ENCODE peak calls at places on chromosomes 16 and 17, in ten cellular contexts. One of them, this sample, is unnamed.

GRCh38 chr16:28261916-28262315 is 30.4 kb upstream of the SBK1 start:
- DNase-seq in upper lobe of right lung: no peak
- DNase-seq in hypothalamus: no peak
- DNase-seq in T47D: peak; percentile 25
- DNase-seq in Calu3: no peak
- DNase-seq in epithelial cell of proximal tubule: no peak
- DNase-seq in pancreas: no peak
- DNase-seq in heart right ventricle: peak; percentile 44
- DNase-seq in ACHN: no peak
- DNase-seq in ELR: no peak
- DNase-seq in this sample: no peak

GRCh38 chr17:79622201-79622601 is 11.3 kb upstream of the RBFOX3 start:
- DNase-seq in ACHN: no peak
- DNase-seq in ELR: no peak
- DNase-seq in hypothalamus: no peak
- DNase-seq in upper lobe of right lung: peak; percentile 53
- DNase-seq in heart right ventricle: no peak
- DNase-seq in T47D: no peak
- DNase-seq in pancreas: peak; percentile 3
- DNase-seq in epithelial cell of proximal tubule: no peak
- DNase-seq in Calu3: no peak
- DNase-seq in this sample: no peak

GRCh38 chr17:19005789-19006430 is 1.3 kb upstream of the FAM83G start:
- DNase-seq in Calu3: no peak
- DNase-seq in pancreas: no peak
- DNase-seq in epithelial cell of proximal tubule: no peak
- DNase-seq in ELR: no peak
- DNase-seq in upper lobe of right lung: no peak
- DNase-seq in T47D: no peak
- DNase-seq in ACHN: no peak
- DNase-seq in heart right ventricle: peak; percentile 1
- DNase-seq in hypothalamus: no peak
- DNase-seq in this sample: no peak

GRCh38 chr16:35391328-35391727 is 1931.9 kb downstream of the TP53TG3F start:
- DNase-seq in heart right ventricle: peak; percentile 17
- DNase-seq in ELR: peak; percentile 30
- DNase-seq in upper lobe of right lung: no peak
- DNase-seq in T47D: peak; percentile 79
- DNase-seq in hypothalamus: peak; percentile 3
- DNase-seq in Calu3: peak; percentile 11
- DNase-seq in ACHN: peak; percentile 69
- DNase-seq in epithelial cell of proximal tubule: peak; percentile 3
- DNase-seq in pancreas: no peak
- DNase-seq in this sample: no peak

GRCh38 chr17:45319239-45319703 is 2.5 kb upstream of the MAP3K14 start:
- DNase-seq in T47D: peak; percentile 42
- DNase-seq in ACHN: peak; percentile 57
- DNase-seq in ELR: peak; percentile 96
- DNase-seq in epithelial cell of proximal tubule: peak; percentile 40
- DNase-seq in pancreas: no peak
- DNase-seq in upper lobe of right lung: no peak
- DNase-seq in Calu3: peak; percentile 42
- DNase-seq in heart right ventricle: no peak
- DNase-seq in hypothalamus: no peak
- DNase-seq in this sample: peak; percentile 85

GRCh38 chr16:28027055-28027454 is 36.5 kb downstream of the GSG1L start:
- DNase-seq in epithelial cell of proximal tubule: no peak
- DNase-seq in hypothalamus: no peak
- DNase-seq in upper lobe of right lung: no peak
- DNase-seq in ELR: no peak
- DNase-seq in ACHN: no peak
- DNase-seq in heart right ventricle: no peak
- DNase-seq in pancreas: no peak
- DNase-seq in T47D: no peak
- DNase-seq in Calu3: no peak
- DNase-seq in this sample: peak; percentile 14

GRCh38 chr17:19631905-19632304 is 16.6 kb upstream of the ALDH3A2 start:
- DNase-seq in epithelial cell of proximal tubule: no peak
- DNase-seq in hypothalamus: no peak
- DNase-seq in ACHN: no peak
- DNase-seq in pancreas: no peak
- DNase-seq in ELR: no peak
- DNase-seq in heart right ventricle: no peak
- DNase-seq in T47D: no peak
- DNase-seq in Calu3: no peak
- DNase-seq in upper lobe of right lung: no peak
- DNase-seq in this sample: no peak

GRCh38 chr17:42097691-42098661 is at the start of gene ZNF385C:
- DNase-seq in epithelial cell of proximal tubule: no peak
- DNase-seq in T47D: no peak
- DNase-seq in heart right ventricle: no peak
- DNase-seq in pancreas: no peak
- DNase-seq in Calu3: peak; percentile 54
- DNase-seq in hypothalamus: no peak
- DNase-seq in ACHN: no peak
- DNase-seq in ELR: no peak
- DNase-seq in upper lobe of right lung: no peak
- DNase-seq in this sample: no peak

GRCh38 chr17:48052956-48053757 is 5.0 kb downstream of the NFE2L1 start:
- DNase-seq in hypothalamus: no peak
- DNase-seq in epithelial cell of proximal tubule: no peak
- DNase-seq in ELR: peak; percentile 30
- DNase-seq in pancreas: peak; percentile 53
- DNase-seq in heart right ventricle: peak; percentile 82
- DNase-seq in ACHN: no peak
- DNase-seq in upper lobe of right lung: peak; percentile 35
- DNase-seq in T47D: no peak
- DNase-seq in Calu3: peak; percentile 53
- DNase-seq in this sample: no peak

GRCh38 chr16:87324411-87325275 is 7.5 kb upstream of the C16orf95 start:
- DNase-seq in heart right ventricle: no peak
- DNase-seq in hypothalamus: no peak
- DNase-seq in pancreas: no peak
- DNase-seq in ACHN: peak; percentile 46
- DNase-seq in upper lobe of right lung: no peak
- DNase-seq in T47D: peak; percentile 37
- DNase-seq in epithelial cell of proximal tubule: no peak
- DNase-seq in Calu3: peak; percentile 49
- DNase-seq in ELR: peak; percentile 50
- DNase-seq in this sample: peak; percentile 19

GRCh38 chr17:3968886-3969524 is 4.8 kb upstream of the ATP2A3 start:
- DNase-seq in hypothalamus: no peak
- DNase-seq in ELR: no peak
- DNase-seq in Calu3: no peak
- DNase-seq in ACHN: no peak
- DNase-seq in heart right ventricle: no peak
- DNase-seq in T47D: no peak
- DNase-seq in upper lobe of right lung: no peak
- DNase-seq in epithelial cell of proximal tubule: no peak
- DNase-seq in pancreas: no peak
- DNase-seq in this sample: no peak

GRCh38 chr17:80071116-80071980 is 30.0 kb upstream of the GAA start:
- DNase-seq in upper lobe of right lung: no peak
- DNase-seq in ACHN: no peak
- DNase-seq in ELR: peak; percentile 15
- DNase-seq in pancreas: peak; percentile 64
- DNase-seq in epithelial cell of proximal tubule: no peak
- DNase-seq in hypothalamus: no peak
- DNase-seq in Calu3: no peak
- DNase-seq in heart right ventricle: peak; percentile 65
- DNase-seq in T47D: peak; percentile 36
- DNase-seq in this sample: no peak

GRCh38 chr17:78890111-78890897 is 12.7 kb downstream of the CEP295NL start:
- DNase-seq in epithelial cell of proximal tubule: no peak
- DNase-seq in pancreas: peak; percentile 69
- DNase-seq in heart right ventricle: peak; percentile 56
- DNase-seq in ELR: no peak
- DNase-seq in T47D: no peak
- DNase-seq in Calu3: no peak
- DNase-seq in hypothalamus: no peak
- DNase-seq in upper lobe of right lung: peak; percentile 87
- DNase-seq in ACHN: no peak
- DNase-seq in this sample: no peak

GRCh38 chr17:65228287-65228686 is 91.1 kb downstream of the RGS9 start:
- DNase-seq in pancreas: no peak
- DNase-seq in ACHN: no peak
- DNase-seq in upper lobe of right lung: no peak
- DNase-seq in ELR: no peak
- DNase-seq in epithelial cell of proximal tubule: no peak
- DNase-seq in hypothalamus: no peak
- DNase-seq in heart right ventricle: no peak
- DNase-seq in Calu3: no peak
- DNase-seq in T47D: no peak
- DNase-seq in this sample: no peak

GRCh38 chr17:76638263-76638662 is 5.3 kb downstream of the ST6GALNAC1 start:
- DNase-seq in T47D: no peak
- DNase-seq in pancreas: no peak
- DNase-seq in heart right ventricle: no peak
- DNase-seq in epithelial cell of proximal tubule: no peak
- DNase-seq in ELR: no peak
- DNase-seq in hypothalamus: no peak
- DNase-seq in upper lobe of right lung: no peak
- DNase-seq in Calu3: no peak
- DNase-seq in ACHN: no peak
- DNase-seq in this sample: no peak

GRCh38 chr17:81097134-81097942 is 62.4 kb downstream of the BAIAP2 start:
- DNase-seq in ACHN: peak; percentile 87
- DNase-seq in hypothalamus: peak; percentile 29
- DNase-seq in T47D: no peak
- DNase-seq in ELR: peak; percentile 93
- DNase-seq in epithelial cell of proximal tubule: no peak
- DNase-seq in Calu3: peak; percentile 83
- DNase-seq in pancreas: peak; percentile 58
- DNase-seq in heart right ventricle: peak; percentile 76
- DNase-seq in upper lobe of right lung: peak; percentile 91
- DNase-seq in this sample: peak; percentile 82

GRCh38 chr17:41527076-41528023 is 758 bp downstream of the KRT19 start:
- DNase-seq in upper lobe of right lung: peak; percentile 85
- DNase-seq in pancreas: peak; percentile 46
- DNase-seq in epithelial cell of proximal tubule: no peak
- DNase-seq in Calu3: peak; percentile 80
- DNase-seq in hypothalamus: no peak
- DNase-seq in ELR: no peak
- DNase-seq in T47D: peak; percentile 70
- DNase-seq in ACHN: peak; percentile 58
- DNase-seq in heart right ventricle: no peak
- DNase-seq in this sample: no peak

GRCh38 chr17:11925271-11926021 is 71.8 kb downstream of the ZNF18 start:
- DNase-seq in hypothalamus: no peak
- DNase-seq in Calu3: no peak
- DNase-seq in ELR: no peak
- DNase-seq in heart right ventricle: peak; percentile 18
- DNase-seq in T47D: no peak
- DNase-seq in ACHN: no peak
- DNase-seq in pancreas: no peak
- DNase-seq in upper lobe of right lung: no peak
- DNase-seq in epithelial cell of proximal tubule: no peak
- DNase-seq in this sample: no peak

GRCh38 chr16:15701975-15702970 is 52.2 kb downstream of the NDE1 start:
- DNase-seq in T47D: no peak
- DNase-seq in pancreas: no peak
- DNase-seq in epithelial cell of proximal tubule: no peak
- DNase-seq in hypothalamus: no peak
- DNase-seq in ACHN: no peak
- DNase-seq in heart right ventricle: no peak
- DNase-seq in Calu3: no peak
- DNase-seq in upper lobe of right lung: no peak
- DNase-seq in ELR: peak; percentile 34
- DNase-seq in this sample: no peak

GRCh38 chr17:56966277-56966676 is 5.4 kb upstream of the COIL start:
- DNase-seq in pancreas: no peak
- DNase-seq in T47D: no peak
- DNase-seq in upper lobe of right lung: no peak
- DNase-seq in heart right ventricle: no peak
- DNase-seq in hypothalamus: no peak
- DNase-seq in ELR: no peak
- DNase-seq in epithelial cell of proximal tubule: no peak
- DNase-seq in Calu3: no peak
- DNase-seq in ACHN: no peak
- DNase-seq in this sample: no peak

GRCh38 chr17:4934173-4934979 is 2.3 kb downstream of the GP1BA start:
- DNase-seq in pancreas: no peak
- DNase-seq in Calu3: peak; percentile 67
- DNase-seq in ACHN: peak; percentile 79
- DNase-seq in T47D: peak; percentile 50
- DNase-seq in heart right ventricle: peak; percentile 37
- DNase-seq in epithelial cell of proximal tubule: no peak
- DNase-seq in upper lobe of right lung: peak; percentile 71
- DNase-seq in hypothalamus: no peak
- DNase-seq in ELR: peak; percentile 74
- DNase-seq in this sample: no peak

GRCh38 chr16:1472974-1473373 is 1.9 kb downstream of the CLCN7 start:
- DNase-seq in heart right ventricle: no peak
- DNase-seq in Calu3: no peak
- DNase-seq in epithelial cell of proximal tubule: no peak
- DNase-seq in upper lobe of right lung: no peak
- DNase-seq in pancreas: no peak
- DNase-seq in ELR: no peak
- DNase-seq in hypothalamus: no peak
- DNase-seq in T47D: no peak
- DNase-seq in ACHN: no peak
- DNase-seq in this sample: no peak

GRCh38 chr17:81419886-81420768 is 24.9 kb downstream of the BAHCC1 start:
- DNase-seq in hypothalamus: no peak
- DNase-seq in upper lobe of right lung: no peak
- DNase-seq in Calu3: no peak
- DNase-seq in epithelial cell of proximal tubule: no peak
- DNase-seq in ELR: no peak
- DNase-seq in pancreas: no peak
- DNase-seq in ACHN: no peak
- DNase-seq in T47D: no peak
- DNase-seq in heart right ventricle: no peak
- DNase-seq in this sample: peak; percentile 56

GRCh38 chr17:73166731-73167581 is 2.1 kb downstream of the SSTR2 start:
- DNase-seq in ACHN: no peak
- DNase-seq in upper lobe of right lung: no peak
- DNase-seq in hypothalamus: no peak
- DNase-seq in pancreas: no peak
- DNase-seq in Calu3: no peak
- DNase-seq in T47D: peak; percentile 52
- DNase-seq in epithelial cell of proximal tubule: no peak
- DNase-seq in ELR: peak; percentile 20
- DNase-seq in heart right ventricle: no peak
- DNase-seq in this sample: no peak

GRCh38 chr16:49468611-49469322 is 95.2 kb downstream of the C16orf78 start:
- DNase-seq in pancreas: no peak
- DNase-seq in heart right ventricle: no peak
- DNase-seq in ELR: no peak
- DNase-seq in ACHN: no peak
- DNase-seq in hypothalamus: no peak
- DNase-seq in epithelial cell of proximal tubule: no peak
- DNase-seq in Calu3: no peak
- DNase-seq in T47D: no peak
- DNase-seq in upper lobe of right lung: peak; percentile 20
- DNase-seq in this sample: no peak

GRCh38 chr16:56102159-56102798 is 89.0 kb upstream of the GNAO1 start:
- DNase-seq in hypothalamus: peak; percentile 24
- DNase-seq in pancreas: no peak
- DNase-seq in Calu3: no peak
- DNase-seq in ELR: peak; percentile 3
- DNase-seq in upper lobe of right lung: no peak
- DNase-seq in epithelial cell of proximal tubule: no peak
- DNase-seq in T47D: no peak
- DNase-seq in ACHN: no peak
- DNase-seq in heart right ventricle: peak; percentile 65
- DNase-seq in this sample: no peak

GRCh38 chr17:31058958-31059357 is 35.8 kb upstream of the NF1 start:
- DNase-seq in epithelial cell of proximal tubule: no peak
- DNase-seq in T47D: no peak
- DNase-seq in ACHN: no peak
- DNase-seq in heart right ventricle: no peak
- DNase-seq in ELR: no peak
- DNase-seq in Calu3: no peak
- DNase-seq in hypothalamus: no peak
- DNase-seq in pancreas: no peak
- DNase-seq in upper lobe of right lung: no peak
- DNase-seq in this sample: no peak

GRCh38 chr17:51260960-51261958 is 913 bp downstream of the UTP18 start:
- DNase-seq in epithelial cell of proximal tubule: no peak
- DNase-seq in hypothalamus: no peak
- DNase-seq in ACHN: peak; percentile 64
- DNase-seq in upper lobe of right lung: peak; percentile 89
- DNase-seq in pancreas: peak; percentile 64
- DNase-seq in ELR: peak; percentile 75
- DNase-seq in Calu3: peak; percentile 89
- DNase-seq in T47D: no peak
- DNase-seq in heart right ventricle: peak; percentile 69
- DNase-seq in this sample: peak; percentile 58

This sample was measured in A549.